ENCODE peak calls at places on chromosomes 3 and 15, in five cellular contexts. One of them, this sample, is unnamed.

GRCh38 chr15:98803228-98804056 is 155.1 kb downstream of the IGF1R start:
- DNase-seq in Peyer's patch: no peak
- DNase-seq in body of pancreas: no peak
- DNase-seq in IMR-90: peak; percentile 78
- DNase-seq in right lobe of liver: no peak
- DNase-seq in this sample: no peak

GRCh38 chr3:37295925-37296324 is 121.5 kb upstream of the LRRFIP2 start:
- DNase-seq in body of pancreas: no peak
- DNase-seq in right lobe of liver: no peak
- DNase-seq in Peyer's patch: no peak
- DNase-seq in IMR-90: peak; percentile 46
- DNase-seq in this sample: no peak

GRCh38 chr15:70596354-70597055 is 166.9 kb downstream of the UACA start:
- DNase-seq in right lobe of liver: no peak
- DNase-seq in Peyer's patch: peak; percentile 77
- DNase-seq in IMR-90: peak; percentile 91
- DNase-seq in body of pancreas: no peak
- DNase-seq in this sample: no peak

GRCh38 chr15:66873856-66874255 is 171.8 kb downstream of the SMAD6 start:
- DNase-seq in right lobe of liver: no peak
- DNase-seq in IMR-90: no peak
- DNase-seq in Peyer's patch: no peak
- DNase-seq in body of pancreas: no peak
- DNase-seq in this sample: no peak

GRCh38 chr3:155230382-155230781 is 63.1 kb downstream of the STRIT1 start:
- DNase-seq in body of pancreas: no peak
- DNase-seq in Peyer's patch: no peak
- DNase-seq in right lobe of liver: no peak
- DNase-seq in IMR-90: peak; percentile 80
- DNase-seq in this sample: no peak

GRCh38 chr3:59277201-59277600 is 227.4 kb upstream of the CFAP20DC start:
- DNase-seq in right lobe of liver: no peak
- DNase-seq in IMR-90: no peak
- DNase-seq in Peyer's patch: no peak
- DNase-seq in body of pancreas: no peak
- DNase-seq in this sample: no peak

GRCh38 chr15:34248190-34248589 is 23.4 kb downstream of the EMC4 start:
- DNase-seq in right lobe of liver: no peak
- DNase-seq in Peyer's patch: no peak
- DNase-seq in body of pancreas: no peak
- DNase-seq in IMR-90: no peak
- DNase-seq in this sample: no peak

GRCh38 chr15:45347033-45347432 is 31.3 kb downstream of the GATM start:
- DNase-seq in right lobe of liver: no peak
- DNase-seq in body of pancreas: no peak
- DNase-seq in Peyer's patch: no peak
- DNase-seq in IMR-90: no peak
- DNase-seq in this sample: no peak

GRCh38 chr15:27681038-27681437 is 418.1 kb downstream of the OCA2 start:
- DNase-seq in right lobe of liver: no peak
- DNase-seq in body of pancreas: no peak
- DNase-seq in IMR-90: no peak
- DNase-seq in Peyer's patch: no peak
- DNase-seq in this sample: no peak

GRCh38 chr3:113532698-113533533 is 561 bp downstream of the SIDT1 start:
- DNase-seq in IMR-90: no peak
- DNase-seq in body of pancreas: peak; percentile 43
- DNase-seq in Peyer's patch: peak; percentile 68
- DNase-seq in right lobe of liver: peak; percentile 45
- DNase-seq in this sample: no peak

GRCh38 chr3:195160257-195160898 is 110.6 kb downstream of the XXYLT1 start:
- DNase-seq in right lobe of liver: peak; percentile 42
- DNase-seq in body of pancreas: no peak
- DNase-seq in Peyer's patch: no peak
- DNase-seq in IMR-90: peak; percentile 79
- DNase-seq in this sample: no peak

GRCh38 chr3:43294975-43295374 is 8.6 kb downstream of the SNRK start:
- DNase-seq in right lobe of liver: no peak
- DNase-seq in body of pancreas: no peak
- DNase-seq in Peyer's patch: no peak
- DNase-seq in IMR-90: no peak
- DNase-seq in this sample: no peak
- TF ChIP-seq POLR2A in right lobe of liver: no peak
- TF ChIP-seq POLR2A in body of pancreas: no peak
- TF ChIP-seq POLR2A in Peyer's patch: no peak
- TF ChIP-seq POLR2A in IMR-90: no peak
- TF ChIP-seq POLR2A in this sample: no peak

DNA sequence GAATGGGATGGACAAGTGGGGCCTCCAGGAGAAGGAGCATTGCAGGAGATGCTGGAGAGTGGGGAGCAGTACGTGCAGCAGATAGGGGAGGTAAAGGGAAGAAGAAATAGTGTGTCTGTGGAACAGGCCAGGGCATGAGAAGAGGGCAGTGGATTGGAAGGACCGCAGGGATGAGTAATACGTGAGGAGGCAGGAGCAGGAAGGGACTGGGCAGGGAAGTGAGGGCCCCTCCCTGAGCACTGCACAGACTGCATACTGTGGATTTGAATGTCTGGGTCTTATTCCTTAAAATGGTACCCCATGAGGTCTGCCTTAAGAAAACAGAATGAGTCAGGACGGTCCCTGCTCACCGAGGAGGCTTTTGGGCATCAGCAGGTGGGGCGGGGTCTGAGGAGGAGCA is 210.0 kb upstream of the NDN start:
- DNase-seq in IMR-90: no peak
- DNase-seq in Peyer's patch: no peak
- DNase-seq in body of pancreas: no peak
- DNase-seq in right lobe of liver: no peak
- DNase-seq in this sample: no peak
- H3K4me3 ChIP-seq in IMR-90: no peak overlapping the region
- H3K4me3 ChIP-seq in Peyer's patch: no peak overlapping the region
- H3K4me3 ChIP-seq in body of pancreas: no peak overlapping the region
- H3K4me3 ChIP-seq in right lobe of liver: no peak overlapping the region
- H3K4me3 ChIP-seq in this sample: no peak overlapping the region

GRCh38 chr15:75214293-75215096 is 12.8 kb downstream of the C15orf39 start:
- DNase-seq in body of pancreas: no peak
- DNase-seq in right lobe of liver: no peak
- DNase-seq in IMR-90: no peak
- DNase-seq in Peyer's patch: no peak
- DNase-seq in this sample: no peak
- TF ChIP-seq POLR2A in body of pancreas: no peak
- TF ChIP-seq POLR2A in right lobe of liver: no peak
- TF ChIP-seq POLR2A in IMR-90: no peak
- TF ChIP-seq POLR2A in Peyer's patch: no peak
- TF ChIP-seq POLR2A in this sample: no peak

DNA sequence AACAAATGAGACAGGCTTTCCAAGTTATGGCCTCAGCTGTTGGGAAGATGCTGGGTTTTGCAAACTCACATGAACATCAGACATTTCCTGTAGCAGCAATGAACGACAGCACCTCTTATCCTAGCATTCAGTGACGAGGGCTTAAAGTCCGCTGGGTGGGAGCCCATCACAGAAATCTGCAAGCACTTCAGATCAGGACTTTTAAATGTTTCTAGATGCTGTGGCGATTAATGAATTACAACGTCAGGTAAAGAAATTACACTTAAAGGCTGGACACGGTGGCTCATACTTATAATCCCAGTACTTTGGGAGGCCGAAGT is 3.8 kb downstream of the AEN start:
- DNase-seq in body of pancreas: no peak
- DNase-seq in IMR-90: no peak
- DNase-seq in right lobe of liver: no peak
- DNase-seq in Peyer's patch: no peak
- DNase-seq in this sample: no peak
- H3K4me3 ChIP-seq in body of pancreas: no peak overlapping the region
- H3K4me3 ChIP-seq in IMR-90: no peak overlapping the region
- H3K4me3 ChIP-seq in right lobe of liver: no peak overlapping the region
- H3K4me3 ChIP-seq in Peyer's patch: no peak overlapping the region
- H3K4me3 ChIP-seq in this sample: no peak overlapping the region

DNA sequence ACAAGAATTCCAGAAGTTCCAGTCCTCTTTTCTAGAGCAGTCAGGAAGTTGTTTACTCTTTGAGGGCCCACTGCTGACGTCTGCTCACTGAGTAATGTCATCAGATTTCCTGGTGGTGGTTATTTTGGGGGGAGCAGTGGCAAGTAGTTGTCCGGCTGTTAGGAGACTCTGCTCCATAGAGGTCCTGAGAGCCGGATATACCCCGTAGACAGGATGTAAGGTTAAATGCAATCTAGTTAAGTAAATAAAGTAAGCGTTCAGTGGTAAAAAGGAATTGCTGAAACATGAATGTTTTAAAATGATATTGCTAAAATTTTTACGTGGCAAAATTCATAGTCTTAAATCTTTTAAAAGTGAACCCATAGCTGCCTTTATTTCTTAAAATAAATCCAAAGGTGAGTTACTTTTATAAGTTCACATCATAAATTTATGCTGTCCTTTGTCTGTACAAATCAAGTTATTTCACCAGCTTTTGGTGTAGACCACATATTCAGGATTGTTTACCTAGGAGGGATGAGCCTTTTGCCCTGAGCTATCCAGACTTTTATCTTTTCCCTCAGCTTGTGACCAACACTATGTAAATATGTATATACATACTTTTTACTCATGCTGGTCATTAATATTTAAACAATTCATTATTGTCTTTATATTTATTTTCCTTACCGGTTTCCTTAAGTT is 65.8 kb downstream of the PDE8A start:
- DNase-seq in Peyer's patch: peak; percentile 59
- DNase-seq in body of pancreas: peak; percentile 25
- DNase-seq in right lobe of liver: no peak
- DNase-seq in IMR-90: peak; percentile 99
- DNase-seq in this sample: peak; percentile 77
- TF ChIP-seq POLR2A in Peyer's patch: no peak
- TF ChIP-seq POLR2A in body of pancreas: no peak
- TF ChIP-seq POLR2A in right lobe of liver: no peak
- TF ChIP-seq POLR2A in IMR-90: peak; percentile 70
- TF ChIP-seq POLR2A in this sample: no peak

GRCh38 chr3:10505050-10505790 is at the start of gene ATP2B2:
- DNase-seq in IMR-90: no peak
- DNase-seq in right lobe of liver: no peak
- DNase-seq in Peyer's patch: no peak
- DNase-seq in body of pancreas: no peak
- DNase-seq in this sample: peak; percentile 32
- H3K4me3 ChIP-seq in IMR-90: no peak within 1 kb of the TSS
- H3K4me3 ChIP-seq in right lobe of liver: peak within 1 kb of the TSS; percentile 70
- H3K4me3 ChIP-seq in Peyer's patch: peak within 1 kb of the TSS; percentile 27
- H3K4me3 ChIP-seq in body of pancreas: no peak within 1 kb of the TSS
- H3K4me3 ChIP-seq in this sample: no peak within 1 kb of the TSS

GRCh38 chr3:71581981-71582611 is 1.4 kb downstream of the FOXP1 start:
- DNase-seq in IMR-90: no peak
- DNase-seq in body of pancreas: peak; percentile 52
- DNase-seq in right lobe of liver: peak; percentile 71
- DNase-seq in Peyer's patch: peak; percentile 68
- DNase-seq in this sample: peak; percentile 52
- TF ChIP-seq POLR2A in IMR-90: no peak
- TF ChIP-seq POLR2A in body of pancreas: peak; percentile 10
- TF ChIP-seq POLR2A in right lobe of liver: no peak
- TF ChIP-seq POLR2A in Peyer's patch: no peak
- TF ChIP-seq POLR2A in this sample: peak; percentile 12

DNA sequence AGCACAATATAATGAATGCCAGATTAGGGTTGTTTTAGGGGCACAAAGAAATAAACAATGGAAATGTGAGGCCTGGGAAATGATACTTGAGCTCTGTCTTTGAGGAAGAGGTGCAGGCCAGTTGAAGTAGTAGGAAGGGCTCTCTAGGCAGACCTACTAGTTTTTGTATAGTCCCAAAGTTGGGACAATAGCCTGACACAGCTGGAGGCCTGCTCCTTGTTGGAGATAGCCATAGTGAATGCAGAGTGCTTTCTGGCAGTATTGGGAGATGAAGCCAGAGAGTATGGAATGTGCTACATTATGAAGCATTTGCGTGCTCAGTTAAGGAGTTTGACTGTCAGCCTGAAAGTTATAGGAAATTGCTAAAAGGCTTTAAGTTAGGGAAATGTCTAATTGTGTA is 251.2 kb upstream of the ZPLD1 start:
- DNase-seq in Peyer's patch: no peak
- DNase-seq in IMR-90: no peak
- DNase-seq in body of pancreas: no peak
- DNase-seq in right lobe of liver: no peak
- DNase-seq in this sample: no peak
- H3K4me3 ChIP-seq in Peyer's patch: no peak overlapping the region
- H3K4me3 ChIP-seq in IMR-90: no peak overlapping the region
- H3K4me3 ChIP-seq in body of pancreas: no peak overlapping the region
- H3K4me3 ChIP-seq in right lobe of liver: no peak overlapping the region
- H3K4me3 ChIP-seq in this sample: no peak overlapping the region

DNA sequence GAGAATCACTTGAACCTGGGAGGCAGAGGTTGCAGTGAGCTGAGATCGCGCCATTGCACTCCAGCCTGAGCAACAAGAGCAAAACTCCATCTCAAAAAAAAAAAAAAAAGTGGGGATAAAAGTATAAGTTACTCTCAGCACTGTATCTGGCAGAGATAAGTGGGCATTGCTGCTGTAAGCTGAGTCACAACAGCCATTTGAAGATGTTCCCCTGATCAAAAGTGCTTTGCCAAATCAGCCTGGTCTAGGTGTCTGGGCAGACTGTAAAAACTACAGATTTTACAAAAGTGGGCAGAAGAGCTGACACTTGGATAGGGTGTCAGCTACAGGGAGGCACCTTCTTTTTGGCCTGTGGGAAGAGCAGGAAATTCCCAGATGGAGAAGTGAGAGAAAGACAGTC is 78.4 kb downstream of the TRAK1 start:
- DNase-seq in IMR-90: no peak
- DNase-seq in right lobe of liver: no peak
- DNase-seq in Peyer's patch: no peak
- DNase-seq in body of pancreas: no peak
- DNase-seq in this sample: no peak
- TF ChIP-seq POLR2A in IMR-90: no peak
- TF ChIP-seq POLR2A in right lobe of liver: no peak
- TF ChIP-seq POLR2A in Peyer's patch: no peak
- TF ChIP-seq POLR2A in body of pancreas: no peak
- TF ChIP-seq POLR2A in this sample: no peak

This sample was measured in adrenal gland.